ENCODE peak calls at places on chromosomes 12 and 14, in eight cellular contexts. S is IMR-90, P is adrenal gland, Q is ovary, V is gastrocnemius medialis, Y is A549, H is prostate gland, O is K562. F is an unnamed sample. For H3K9me3, the result is how much of the 10 kb centered on the place peaks cover.

GRCh38 chr14:86712176-86712575 is 1182.2 kb downstream of the FLRT2 start:
- DNase-seq in Y (no peak), O (no peak), P (no peak), V (no peak), H (no peak), Q (no peak), S (peak), F (no peak)

GRCh38 chr12:82517808-82518207 is 159.5 kb downstream of the METTL25 start:
- DNase-seq in Y (no peak), O (no peak), V (no peak), S (no peak), H (no peak), P (no peak), Q (no peak), F (no peak)

GRCh38 chr12:26787125-26787495 is 45.9 kb downstream of the ITPR2 start:
- DNase-seq in V (no peak), P (no peak), H (no peak), S (peak), Q (no peak), Y (no peak), O (no peak), F (no peak)

GRCh38 chr12:121295746-121296617 is 527 bp downstream of the CAMKK2 start:
- DNase-seq in Y (peak), H (no peak), V (no peak), Q (no peak), P (peak), S (no peak), O (peak), F (no peak)

GRCh38 chr14:23076785-23077408 is 18.0 kb downstream of the ACIN1 start:
- DNase-seq in Q (no peak), O (no peak), Y (no peak), H (no peak), V (no peak), S (peak), P (no peak), F (peak)

GRCh38 chr12:75628511-75628910 is 117.1 kb upstream of the KRR1 start:
- DNase-seq in H (no peak), Y (no peak), O (no peak), S (no peak), P (no peak), V (no peak), Q (no peak), F (no peak)

GRCh38 chr12:67425394-67425793 is 156.2 kb downstream of the CAND1 start:
- DNase-seq in V (no peak), O (no peak), H (no peak), S (no peak), Q (no peak), P (no peak), Y (no peak), F (no peak)

GRCh38 chr14:103126873-103127304 is 3.6 kb downstream of the TNFAIP2 start:
- DNase-seq in Q (peak), H (peak), V (peak), Y (no peak), S (no peak), P (no peak), O (no peak), F (no peak)

GRCh38 chr14:60655114-60655897 is 6.0 kb upstream of the SIX1 start:
- DNase-seq in O (no peak), P (no peak), Y (no peak), Q (no peak), S (no peak), H (no peak), V (no peak), F (no peak)

GRCh38 chr12:53213348-53213747 is 6.3 kb upstream of the ITGB7 start:
- DNase-seq in V (peak), H (peak), O (peak), Q (peak), P (peak), Y (peak), S (peak), F (peak)

GRCh38 chr12:7144414-7145120 is 14.4 kb downstream of the CLSTN3 start:
- DNase-seq in P (no peak), S (peak), H (no peak), O (peak), Q (no peak), V (no peak), Y (peak), F (no peak)

GRCh38 chr14:70808023-70808401 is 1.3 kb downstream of the MAP3K9 start:
- DNase-seq in V (no peak), Y (peak), S (no peak), Q (no peak), O (no peak), P (no peak), H (peak), F (no peak)

GRCh38 chr14:64703393-64704144 is 655 bp upstream of the PLEKHG3 start:
- DNase-seq in O (no peak), P (no peak), Y (no peak), S (no peak), V (no peak), Q (no peak), H (no peak), F (no peak)

GRCh38 chr14:54025661-54026060 is 69.0 kb upstream of the BMP4 start:
- DNase-seq in O (no peak), Q (no peak), V (no peak), S (peak), P (no peak), Y (peak), H (no peak), F (no peak)

GRCh38 chr14:54893151-54893760 is 9.4 kb downstream of the GCH1 start:
- DNase-seq in Y (peak), O (peak), H (no peak), S (peak), Q (no peak), V (no peak), P (no peak), F (no peak)

GRCh38 chr12:31702047-31702446 is 26.8 kb downstream of the AMN1 start:
- DNase-seq in P (no peak), O (no peak), S (peak), H (no peak), Q (no peak), Y (no peak), V (no peak), F (no peak)

GRCh38 chr14:77097006-77097688 is 911 bp upstream of the CIPC start:
- DNase-seq in O (no peak), S (peak), Y (no peak), P (no peak), Q (no peak), H (no peak), V (no peak), F (peak)

GRCh38 chr14:101504096-101504948 is 57.0 kb upstream of the DIO3 start:
- DNase-seq in Y (no peak), P (no peak), H (no peak), O (no peak), Q (peak), S (no peak), V (no peak), F (no peak)

GRCh38 chr12:6788972-6789905 is at the start of gene CD4:
- DNase-seq in Y (no peak), Q (no peak), P (peak), H (no peak), S (no peak), V (peak), O (no peak), F (no peak)

GRCh38 chr12:11805680-11806079 is 156.2 kb downstream of the ETV6 start:
- DNase-seq in S (no peak), V (no peak), O (no peak), P (no peak), Y (no peak), H (no peak), Q (no peak), F (no peak)

GRCh38 chr12:67193705-67194104 is 75.5 kb upstream of the CAND1 start:
- DNase-seq in P (no peak), O (peak), V (no peak), H (no peak), Y (no peak), S (peak), Q (no peak), F (no peak)

GRCh38 chr12:83537428-83538053 is 850.8 kb downstream of the TMTC2 start:
- DNase-seq in P (no peak), H (no peak), O (no peak), S (no peak), V (no peak), Q (no peak), Y (no peak), F (no peak)

GRCh38 chr12:115871714-115872113 is 405.8 kb downstream of the MED13L start:
- DNase-seq in H (no peak), S (peak), O (peak), Q (no peak), V (no peak), P (no peak), Y (peak), F (no peak)

GRCh38 chr14:95660550-95661515 is 25.4 kb upstream of the TCL1B start:
- DNase-seq in Y (no peak), V (no peak), O (no peak), Q (no peak), P (no peak), S (no peak), H (no peak), F (no peak)

GRCh38 chr14:85444685-85445084 is 85.3 kb upstream of the FLRT2 start:
- DNase-seq in S (peak), P (no peak), H (no peak), V (no peak), O (no peak), Y (no peak), Q (no peak), F (no peak)

GRCh38 chr14:105394714-105395537 is 3.4 kb upstream of the TEX22 start:
- DNase-seq in V (no peak), S (no peak), Y (no peak), Q (peak), P (no peak), H (no peak), O (no peak), F (no peak)

DNA sequence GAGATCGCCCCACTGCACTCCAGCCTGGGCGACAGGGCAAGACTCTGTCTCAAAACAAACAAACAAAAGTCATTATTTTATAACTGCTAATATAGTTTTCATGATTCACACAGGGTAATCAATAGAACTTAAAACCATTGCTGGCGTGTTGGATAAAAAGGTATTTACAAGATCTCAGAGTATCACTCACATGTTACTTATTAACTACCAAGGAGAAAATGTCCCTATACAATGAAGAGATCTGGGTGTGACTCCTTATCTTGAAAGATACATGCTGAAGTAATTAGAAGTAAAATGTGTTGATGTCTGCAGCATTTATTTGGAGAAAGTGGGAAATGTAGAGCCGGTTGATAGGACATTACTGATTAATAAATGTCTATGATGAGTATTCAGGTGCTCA is 57.3 kb upstream of the PIK3C2G start:
- DNase-seq in O (no peak), Q (no peak), Y (peak), H (no peak), P (no peak), S (no peak), V (no peak), F (no peak)
- TF ChIP-seq POLR2A in O (no peak), Q (no peak), Y (no peak), H (no peak), P (no peak), S (no peak), V (no peak), F (no peak)

GRCh38 chr12:133130038-133130807 is at the start of the genes ZNF10 and ZNF891:
- DNase-seq in H (peak), Q (peak), Y (peak), S (peak), P (peak), O (peak), V (peak), F (peak)

GRCh38 chr12:133130808-133131128 is 341 bp downstream of the ZNF10 start:
- DNase-seq in O (no peak), S (no peak), V (peak), Y (no peak), Q (peak), P (peak), H (peak), F (peak)

DNA sequence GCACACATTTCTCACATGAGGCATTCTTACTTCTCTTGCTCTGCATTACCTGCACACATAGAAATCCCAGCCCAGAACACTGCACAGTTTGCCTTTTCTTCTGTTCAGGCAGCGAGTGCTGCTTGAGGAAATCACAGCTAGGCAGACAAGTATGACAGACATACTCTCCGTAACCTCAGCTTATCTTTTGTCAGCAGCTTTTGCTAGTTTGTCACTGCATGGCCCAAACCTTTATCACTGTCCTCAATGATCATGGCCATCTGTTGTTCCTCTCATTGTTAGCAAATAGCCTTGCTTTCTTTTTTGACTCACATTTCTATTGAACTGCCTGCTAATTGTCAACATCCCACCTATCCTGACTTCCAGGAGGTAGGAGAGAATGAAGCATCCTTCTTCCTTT is 5.3 kb downstream of the ZNF10 start:
- DNase-seq in H (no peak), Q (no peak), O (no peak), V (no peak), P (no peak), Y (no peak), S (no peak), F (no peak)
- H3K9me3 ChIP-seq in H (under half), Q (under half), O (under half), V (under half), P (under half), Y (half or more), S (under half), F (under half)

GRCh38 chr14:68794856-68795601 is 2.2 kb upstream of the ZFP36L1 start:
- DNase-seq in S (peak), Q (no peak), O (peak), V (no peak), P (peak), H (peak), Y (no peak), F (peak)

GRCh38 chr14:68794130-68794855 is 1.4 kb upstream of the ZFP36L1 start:
- DNase-seq in P (peak), Q (peak), S (peak), V (peak), H (peak), Y (no peak), O (no peak), F (peak)

GRCh38 chr14:68796418-68797101 is 3.7 kb upstream of the ZFP36L1 start:
- DNase-seq in H (no peak), V (no peak), Q (no peak), Y (no peak), O (no peak), S (no peak), P (peak), F (no peak)

GRCh38 chr14:68797180-68797670 is 4.4 kb upstream of the ZFP36L1 start:
- DNase-seq in P (peak), S (no peak), H (no peak), Y (no peak), Q (no peak), O (peak), V (no peak), F (no peak)

GRCh38 chr14:68795602-68796417 is 2.9 kb upstream of the ZFP36L1 start:
- DNase-seq in O (peak), S (peak), V (peak), Y (no peak), Q (peak), H (peak), P (peak), F (peak)
- TF ChIP-seq POLR2A in O (peak), S (peak), V (peak), Y (peak), Q (peak), H (peak), P (peak), F (peak)

DNA sequence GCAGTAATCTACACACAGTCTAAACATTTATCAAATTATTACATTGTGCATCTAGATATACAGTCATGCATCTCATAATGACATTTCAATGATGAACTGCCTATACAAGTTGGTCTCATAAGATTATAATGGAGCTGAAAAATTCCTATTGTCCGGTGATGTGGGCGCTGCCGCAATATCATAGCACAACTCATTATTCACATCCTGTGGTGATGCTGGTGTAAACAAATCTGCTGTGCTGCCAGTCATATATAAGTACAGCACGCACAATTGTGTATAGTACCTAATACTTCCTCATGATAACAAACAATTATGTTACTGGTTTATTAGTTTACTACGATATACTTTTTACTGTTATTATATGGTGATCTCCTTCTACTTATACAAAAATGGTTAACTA is 768.8 kb upstream of the NOVA1 start:
- DNase-seq in P (no peak), S (no peak), Q (no peak), O (no peak), H (no peak), V (no peak), Y (no peak), F (no peak)
- H3K9me3 ChIP-seq in P (under half), S (under half), Q (under half), O (under half), H (under half), V (under half), Y (under half), F (under half)

GRCh38 chr14:92753250-92753649 is 4.8 kb upstream of the LGMN start:
- DNase-seq in Q (no peak), S (no peak), V (no peak), Y (no peak), P (no peak), H (no peak), O (no peak), F (no peak)

GRCh38 chr14:92744198-92744597 is 4.2 kb downstream of the LGMN start:
- DNase-seq in O (no peak), Y (no peak), P (no peak), S (no peak), Q (no peak), V (no peak), H (no peak), F (no peak)

GRCh38 chr14:92751819-92752218 is 3.4 kb upstream of the LGMN start:
- DNase-seq in Q (no peak), V (no peak), Y (no peak), P (no peak), H (no peak), S (no peak), O (no peak), F (no peak)

GRCh38 chr14:92747701-92748258 is 647 bp downstream of the LGMN start:
- DNase-seq in O (no peak), S (no peak), H (peak), Y (no peak), V (no peak), Q (peak), P (no peak), F (no peak)

DNA sequence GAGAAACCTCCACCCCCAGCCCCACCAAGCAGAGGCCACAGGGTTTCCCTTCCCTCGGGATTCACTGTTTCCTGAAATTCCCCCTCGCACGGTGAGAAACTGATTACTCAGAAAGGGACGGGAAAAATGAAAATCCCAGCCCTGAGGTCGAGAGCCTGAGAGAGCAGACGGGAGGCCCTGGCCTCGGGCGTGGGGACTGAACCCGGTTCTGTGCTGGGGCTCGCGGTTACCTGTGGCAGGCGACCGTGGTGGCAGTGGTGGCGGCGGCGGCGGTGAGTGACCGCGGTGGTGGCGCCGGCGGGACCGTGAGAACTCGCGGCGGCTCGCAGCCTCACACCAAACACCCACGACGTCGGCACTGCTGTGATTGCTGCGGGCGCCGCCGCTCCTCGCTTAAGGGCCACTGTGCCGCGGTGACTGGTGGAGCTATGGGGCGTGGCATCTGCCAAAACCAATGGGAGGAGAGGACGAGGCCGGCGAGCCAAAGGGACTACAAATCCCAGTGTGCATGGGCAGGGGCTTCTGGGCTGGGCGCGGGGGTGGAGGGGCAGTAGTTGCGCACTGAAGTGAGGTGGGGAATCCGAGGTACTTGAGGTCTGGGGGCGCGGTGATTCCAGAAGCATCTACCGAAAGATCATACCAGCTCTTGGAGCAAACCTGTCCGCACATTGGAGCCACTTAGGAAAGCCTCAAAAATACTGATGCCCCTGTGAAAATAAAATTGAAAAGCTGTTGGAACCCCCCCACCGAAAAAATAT is at the start of gene LGMN:
- DNase-seq in P (peak), Q (peak), V (peak), S (peak), O (peak), H (peak), Y (peak), F (peak)
- TF ChIP-seq POLR2A in P (peak), Q (peak), V (peak), S (peak), O (no peak), H (peak), Y (peak), F (peak)

DNA sequence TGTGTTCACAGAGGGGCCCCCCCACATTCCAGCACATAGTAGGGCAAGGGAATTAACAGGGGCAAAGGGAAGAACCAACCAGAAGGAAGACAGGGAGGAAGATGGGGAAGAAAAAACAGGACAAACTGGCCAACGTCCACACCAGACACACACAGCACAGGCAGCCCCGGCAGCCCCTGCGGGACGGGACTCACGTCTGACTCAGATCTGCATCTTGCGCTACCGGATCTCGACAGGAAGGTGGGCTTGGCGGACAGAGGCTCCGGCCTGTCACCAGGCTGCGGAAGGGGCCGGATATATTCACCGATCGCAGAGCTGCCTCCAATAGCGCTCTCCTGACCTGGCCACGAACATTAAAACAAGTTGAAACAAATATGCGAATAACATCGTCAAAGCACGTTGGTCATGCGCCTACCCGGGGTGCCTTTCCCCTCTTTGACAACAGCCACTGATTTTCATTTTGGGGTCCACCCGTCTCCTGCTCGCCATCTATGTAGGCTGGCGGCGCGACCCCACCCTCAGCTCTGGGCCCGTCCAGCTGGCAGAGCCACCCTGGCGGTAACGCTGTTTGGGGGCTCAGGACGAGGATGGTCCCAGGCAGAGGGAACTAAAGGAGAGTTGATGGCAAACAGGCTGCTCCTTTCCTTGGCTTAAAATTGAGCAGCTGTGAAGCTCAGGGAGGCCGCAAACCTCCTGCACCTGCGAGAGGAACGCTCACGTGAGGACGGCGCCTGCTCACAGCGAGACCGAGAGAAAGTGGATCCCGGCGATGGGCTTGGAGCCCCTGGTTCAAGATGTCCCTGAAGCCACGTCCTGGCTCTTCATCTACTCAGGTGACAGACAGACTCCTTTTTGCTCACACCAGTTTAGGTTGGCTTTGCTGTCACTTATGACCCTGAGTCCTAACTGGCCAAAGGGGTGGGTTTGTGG is 113.6 kb downstream of the PIWIL1 start:
- DNase-seq in P (no peak), S (no peak), H (no peak), V (no peak), Q (no peak), O (no peak), Y (no peak), F (no peak)
- H3K9me3 ChIP-seq in P (under half), S (half or more), H (under half), V (under half), Q (under half), O (under half), Y (under half), F (under half)